ENCODE peak calls at places on chromosomes 2 and 18, in six cellular contexts. S, C, E, Y, H and T are unnamed samples.

GRCh38 chr2:189836644-189837043 is 52.4 kb downstream of the PMS1 start:
- DNase-seq in H (no peak), C (no peak), Y (peak), E (no peak), S (no peak), T (no peak)

GRCh38 chr2:103285354-103285753 is 523.5 kb downstream of the TMEM182 start:
- DNase-seq in C (no peak), Y (no peak), E (no peak), S (no peak), H (no peak), T (no peak)

GRCh38 chr2:46690825-46691224 is 211.5 kb downstream of the TMEM247 start:
- DNase-seq in C (no peak), S (no peak), H (no peak), Y (peak), E (no peak), T (no peak)

GRCh38 chr2:55014962-55015939 is 35.0 kb downstream of the RTN4 start:
- DNase-seq in C (peak), E (no peak), Y (peak), H (no peak), S (peak), T (peak)

GRCh38 chr2:139162957-139163356 is 382.8 kb upstream of the NXPH2 start:
- DNase-seq in H (no peak), Y (no peak), S (no peak), C (no peak), E (no peak), T (no peak)

GRCh38 chr2:84904717-84905174 is 710 bp upstream of the TMSB10 start:
- DNase-seq in S (peak), E (peak), Y (peak), H (no peak), C (peak), T (no peak)

GRCh38 chr2:98175811-98176210 is 88.8 kb downstream of the VWA3B start:
- DNase-seq in Y (no peak), E (no peak), C (peak), H (no peak), S (peak), T (no peak)

GRCh38 chr2:224194161-224194560 is 155.1 kb upstream of the SERPINE2 start:
- DNase-seq in Y (no peak), E (no peak), S (no peak), C (no peak), H (no peak), T (no peak)

GRCh38 chr2:168049609-168050008 is 197.8 kb downstream of the STK39 start:
- DNase-seq in H (no peak), Y (no peak), S (no peak), E (no peak), C (no peak), T (no peak)

GRCh38 chr18:79625924-79626561 is 53.6 kb upstream of the CTDP1 start:
- DNase-seq in H (no peak), S (no peak), Y (no peak), C (no peak), E (peak), T (no peak)

GRCh38 chr2:190497428-190497827 is 37.1 kb downstream of the NEMP2 start:
- DNase-seq in C (no peak), S (no peak), Y (no peak), H (no peak), E (no peak), T (no peak)

GRCh38 chr2:48755473-48755872 is at the start of gene LHCGR:
- DNase-seq in Y (no peak), S (no peak), C (no peak), E (peak), H (no peak), T (no peak)

GRCh38 chr2:230947908-230948365 is 22.9 kb upstream of the GPR55 start:
- DNase-seq in Y (no peak), E (no peak), S (no peak), C (no peak), H (no peak), T (no peak)

GRCh38 chr2:11738589-11739436 is 7.6 kb upstream of the LPIN1 start:
- DNase-seq in S (peak), C (peak), E (peak), Y (peak), H (peak), T (peak)

GRCh38 chr2:866887-867286 is 83.8 kb upstream of the SNTG2 start:
- DNase-seq in E (no peak), C (no peak), Y (no peak), S (no peak), H (no peak), T (no peak)

GRCh38 chr2:217248312-217248935 is 388.6 kb upstream of the TNP1 start:
- DNase-seq in S (peak), C (no peak), E (peak), H (no peak), Y (peak), T (no peak)

GRCh38 chr2:200039847-200040246 is 84.5 kb downstream of the MAIP1 start:
- DNase-seq in S (no peak), C (no peak), H (no peak), E (no peak), Y (peak), T (no peak)

GRCh38 chr2:238973038-238973772 is 125.3 kb downstream of the TWIST2 start:
- DNase-seq in E (no peak), S (peak), Y (peak), H (no peak), C (no peak), T (no peak)

GRCh38 chr2:239939736-239940483 is 85.2 kb downstream of the NDUFA10 start:
- DNase-seq in H (no peak), S (no peak), Y (no peak), C (no peak), E (no peak), T (no peak)

GRCh38 chr18:33557706-33558105 is 20.3 kb upstream of the ASXL3 start:
- DNase-seq in H (no peak), Y (no peak), S (no peak), C (no peak), E (no peak), T (no peak)

GRCh38 chr2:223797811-223798721 is 39.3 kb downstream of the AP1S3 start:
- DNase-seq in S (no peak), E (no peak), C (peak), H (no peak), Y (peak), T (no peak)

GRCh38 chr2:168589236-168589635 is 133.2 kb downstream of the CERS6 start:
- DNase-seq in S (no peak), C (no peak), Y (no peak), E (no peak), H (no peak), T (no peak)

GRCh38 chr2:19287324-19287723 is 71.1 kb downstream of the OSR1 start:
- DNase-seq in C (no peak), Y (no peak), E (no peak), S (no peak), H (no peak), T (no peak)

GRCh38 chr2:238938460-238939055 is 90.7 kb downstream of the TWIST2 start:
- DNase-seq in C (no peak), E (peak), H (no peak), S (peak), Y (peak), T (no peak)

GRCh38 chr2:207599641-207600040 is 25.6 kb downstream of the METTL21A start:
- DNase-seq in S (no peak), E (no peak), H (no peak), Y (no peak), C (no peak), T (no peak)

GRCh38 chr2:239288951-239289481 is 111.8 kb downstream of the HDAC4 start:
- DNase-seq in Y (peak), C (no peak), S (no peak), E (no peak), H (no peak), T (peak)

GRCh38 chr2:23497063-23497462 is 112.1 kb downstream of the KLHL29 start:
- DNase-seq in S (no peak), C (no peak), E (no peak), Y (no peak), H (no peak), T (no peak)

DNA sequence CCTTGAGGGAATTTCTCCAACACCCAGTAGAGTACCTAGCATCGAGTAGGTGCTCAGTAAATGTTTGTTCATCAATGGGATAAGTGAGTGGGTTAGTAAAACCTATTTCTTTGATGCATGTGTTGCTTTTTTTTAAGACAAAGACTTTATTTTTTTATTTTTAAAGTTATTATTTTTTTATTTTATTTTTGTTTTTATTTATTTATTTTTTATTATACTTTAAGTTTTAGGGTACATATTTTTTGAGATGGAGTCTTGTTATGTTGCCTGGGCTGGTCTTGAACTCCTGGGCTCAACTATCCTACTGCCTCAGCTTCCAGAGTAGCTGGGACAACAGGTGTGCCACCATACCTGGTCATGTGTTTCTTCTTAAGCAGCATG is 20.8 kb downstream of the PLEK start:
- DNase-seq in S (no peak), H (no peak), Y (no peak), E (no peak), C (no peak), T (no peak)
- H3K27ac ChIP-seq in S (no peak), H (no peak), Y (no peak), E (no peak), C (peak), T (peak)

GRCh38 chr18:12410121-12410520 is 2.4 kb downstream of the PRELID3A start:
- DNase-seq in C (no peak), H (no peak), Y (no peak), E (no peak), S (no peak), T (no peak)
- H3K27ac ChIP-seq in C (no peak), H (no peak), Y (peak), E (no peak), S (no peak), T (no peak)

GRCh38 chr2:160420711-160421110 is 72.9 kb downstream of the RBMS1 start:
- DNase-seq in H (no peak), Y (no peak), S (no peak), C (no peak), E (no peak), T (no peak)
- H3K27ac ChIP-seq in H (no peak), Y (no peak), S (no peak), C (no peak), E (no peak), T (no peak)

GRCh38 chr2:118604346-118604745 is 243.1 kb downstream of the EN1 start:
- DNase-seq in C (no peak), E (no peak), H (no peak), Y (no peak), S (no peak), T (no peak)
- H3K27ac ChIP-seq in C (no peak), E (no peak), H (no peak), Y (no peak), S (no peak), T (no peak)

GRCh38 chr2:149733936-149734685 is 146.5 kb upstream of the MMADHC start:
- DNase-seq in H (no peak), S (no peak), C (no peak), E (no peak), Y (peak), T (no peak)
- H3K27ac ChIP-seq in H (no peak), S (no peak), C (no peak), E (no peak), Y (peak), T (no peak)

GRCh38 chr2:181311841-181312240 is 145.3 kb upstream of the ITGA4 start:
- DNase-seq in E (no peak), S (no peak), C (peak), H (no peak), Y (no peak), T (peak)
- H3K27ac ChIP-seq in E (no peak), S (peak), C (peak), H (no peak), Y (no peak), T (peak)

DNA sequence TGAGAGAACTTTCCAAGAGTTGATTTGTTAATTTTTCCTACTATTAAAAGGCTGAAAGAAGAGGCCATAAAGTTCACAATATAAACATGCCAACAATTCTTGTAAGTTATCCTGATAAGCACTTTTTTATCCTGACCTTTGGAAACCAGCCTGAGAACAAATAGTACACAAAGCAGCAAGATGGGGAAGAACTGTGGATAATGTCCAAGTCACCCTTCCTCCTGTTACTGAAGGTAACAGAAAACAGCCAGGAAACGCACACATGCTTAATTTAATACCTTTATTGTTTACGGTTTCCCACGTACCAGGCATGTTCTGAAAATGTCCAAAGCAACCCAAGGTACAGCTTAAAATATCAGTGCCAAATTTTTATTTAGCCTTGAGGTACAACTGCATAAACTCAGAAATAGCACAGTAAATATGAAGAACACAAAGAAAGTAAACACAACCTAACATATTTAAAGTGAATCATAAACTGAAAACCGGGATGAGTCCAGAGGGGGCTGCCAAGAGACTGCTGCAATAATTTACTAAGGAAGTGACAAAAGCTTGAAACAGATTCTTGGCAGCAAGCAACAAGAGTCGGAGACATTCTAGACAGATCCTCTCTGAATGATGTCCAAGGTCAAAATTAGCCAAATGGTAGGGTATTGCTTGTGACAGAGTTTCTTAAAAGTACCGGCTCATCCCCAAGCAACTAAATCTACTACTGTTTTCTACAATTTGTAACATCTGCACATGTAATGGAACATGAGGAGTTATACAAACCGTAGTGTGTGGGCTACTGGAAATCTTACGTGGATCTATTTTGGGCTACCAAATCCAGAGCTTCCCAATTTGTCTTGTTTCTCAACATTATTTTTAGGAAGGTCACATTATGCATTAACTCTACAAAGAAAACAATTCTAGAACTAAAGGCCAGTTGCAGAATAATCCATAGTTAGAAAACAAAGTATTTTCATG is 93.2 kb downstream of the CABYR start:
- DNase-seq in E (no peak), Y (no peak), C (no peak), H (no peak), S (no peak), T (no peak)
- H3K27ac ChIP-seq in E (no peak), Y (no peak), C (no peak), H (no peak), S (no peak), T (no peak)

DNA sequence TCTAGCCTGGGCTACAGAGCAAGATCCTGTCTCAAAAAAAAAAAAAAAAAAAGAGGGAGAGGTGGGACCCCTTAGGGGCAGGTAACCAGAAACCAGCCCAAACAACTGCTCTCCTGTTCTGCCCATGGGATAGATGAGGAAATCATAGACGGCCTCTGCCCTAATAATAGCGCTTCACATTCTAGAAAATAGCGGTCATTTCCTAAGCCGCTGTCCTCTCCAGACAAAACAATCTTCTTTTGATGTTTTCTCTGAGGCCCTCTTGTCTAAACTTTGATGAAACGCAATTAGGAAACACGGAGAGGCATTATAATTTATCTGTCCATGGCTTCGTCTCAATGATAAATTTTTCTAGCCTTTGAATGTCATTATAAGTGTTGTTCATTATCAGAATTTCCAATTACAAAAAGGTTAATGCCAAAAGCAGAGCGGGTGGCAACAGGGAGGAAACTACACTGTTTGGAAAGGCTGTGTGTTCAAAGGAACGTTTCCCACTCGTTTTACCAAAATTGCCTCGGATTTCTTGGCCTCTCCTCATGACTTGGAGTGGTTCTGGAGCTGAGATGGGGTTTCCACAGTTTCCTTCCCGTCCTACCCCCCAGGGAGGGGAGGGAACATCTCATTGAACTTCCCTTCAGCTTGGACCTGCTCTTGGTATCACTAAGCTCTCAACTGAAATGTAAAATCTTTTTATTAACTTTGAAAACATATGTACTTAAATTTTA is 151.6 kb upstream of the ZNF236 start:
- DNase-seq in E (peak), H (no peak), Y (no peak), S (no peak), C (no peak), T (no peak)
- H3K27ac ChIP-seq in E (no peak), H (no peak), Y (no peak), S (no peak), C (no peak), T (no peak)

DNA sequence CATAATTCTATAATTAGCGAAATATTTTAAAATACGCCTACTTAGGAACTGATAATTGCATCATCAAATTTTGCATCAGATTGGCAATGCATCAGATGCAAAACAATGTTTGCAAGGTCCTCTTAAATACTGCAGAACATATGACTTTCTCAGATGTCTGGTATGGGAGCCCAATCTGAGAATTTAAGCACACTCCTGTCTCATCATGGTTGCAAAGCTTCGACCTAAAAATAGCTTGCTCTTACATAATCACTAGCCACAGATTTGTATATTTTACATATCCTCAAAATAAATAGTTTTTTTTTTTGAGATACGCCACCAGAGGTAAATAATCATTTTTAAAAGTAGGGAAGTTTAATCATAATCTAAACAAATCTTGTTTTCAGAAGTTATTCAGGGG is 123.2 kb downstream of the CABYR start:
- DNase-seq in C (no peak), H (no peak), Y (peak), E (no peak), S (no peak), T (no peak)
- H3K27ac ChIP-seq in C (no peak), H (no peak), Y (no peak), E (no peak), S (no peak), T (no peak)

DNA sequence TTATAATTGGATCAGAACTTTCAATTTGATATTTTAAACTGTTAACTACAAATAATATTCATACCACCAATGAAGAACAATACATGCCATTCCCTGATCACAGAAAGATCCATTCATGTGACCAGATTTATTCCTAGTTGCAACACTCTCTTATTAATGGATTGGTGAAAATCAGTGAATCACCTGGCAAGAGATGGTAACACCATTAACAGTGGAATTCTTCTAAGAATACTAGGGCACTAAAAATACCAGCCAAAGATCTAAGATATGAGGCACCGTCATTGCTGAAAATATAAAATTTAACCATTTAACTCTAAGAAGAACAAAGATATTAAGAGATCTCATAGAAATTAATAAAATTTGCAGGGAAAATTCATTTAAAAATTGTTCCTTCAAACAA is 58.1 kb downstream of the MAP4K3 start:
- DNase-seq in H (no peak), S (no peak), Y (no peak), C (no peak), E (no peak), T (no peak)
- H3K27ac ChIP-seq in H (no peak), S (no peak), Y (no peak), C (no peak), E (no peak), T (no peak)